ENCODE peak calls at places on chromosomes 11 and 22, in ten cellular contexts. Y, C, H, M, U, B, W, O, E and S are unnamed samples.

GRCh38 chr11:91922846-91923245 is 301.8 kb upstream of the FAT3 start:
- DNase-seq in Y (no peak), C (no peak), H (no peak), M (no peak), U (no peak), B (no peak), W (no peak), O (no peak), E (no peak), S (no peak)

GRCh38 chr11:57348636-57349323 is 10.6 kb downstream of the P2RX3 start:
- DNase-seq in Y (no peak), C (no peak), H (no peak), M (no peak), U (no peak), B (no peak), W (peak), O (no peak), E (no peak), S (no peak)

GRCh38 chr11:57157624-57158023 is 24.1 kb upstream of the LRRC55 start:
- DNase-seq in Y (no peak), C (no peak), H (no peak), M (no peak), U (no peak), B (no peak), W (no peak), O (no peak), E (no peak), S (no peak)

GRCh38 chr11:45737056-45737455 is 67.9 kb upstream of the SLC35C1 start:
- DNase-seq in Y (no peak), C (no peak), H (no peak), M (no peak), U (no peak), B (no peak), W (no peak), O (no peak), E (no peak), S (no peak)

GRCh38 chr11:15806217-15806616 is 550.1 kb downstream of the SOX6 start:
- DNase-seq in Y (no peak), C (no peak), H (no peak), M (no peak), U (no peak), B (no peak), W (no peak), O (no peak), E (no peak), S (no peak)

GRCh38 chr11:131893988-131894387 is 523.6 kb downstream of the NTM start:
- DNase-seq in Y (no peak), C (no peak), H (no peak), M (no peak), U (no peak), B (no peak), W (no peak), O (no peak), E (no peak), S (no peak)

GRCh38 chr22:48796295-48797015 is 1031.2 kb downstream of the BRD1 start:
- DNase-seq in Y (no peak), C (no peak), H (no peak), M (no peak), U (no peak), B (no peak), W (no peak), O (no peak), E (no peak), S (no peak)

GRCh38 chr11:86515297-86516094 is 140.8 kb downstream of the CCDC81 start:
- DNase-seq in Y (no peak), C (no peak), H (no peak), M (no peak), U (no peak), B (no peak), W (peak), O (peak), E (no peak), S (peak)

GRCh38 chr11:2885017-2885675 is 429 bp downstream of the CDKN1C start:
- DNase-seq in Y (peak), C (peak), H (peak), M (peak), U (peak), B (peak), W (peak), O (peak), E (no peak), S (peak)

GRCh38 chr22:37565830-37566229 is 5.5 kb downstream of the CDC42EP1 start:
- DNase-seq in Y (no peak), C (no peak), H (no peak), M (no peak), U (no peak), B (no peak), W (no peak), O (no peak), E (no peak), S (no peak)

GRCh38 chr22:37562049-37562784 is 1.9 kb downstream of the CDC42EP1 start:
- DNase-seq in Y (no peak), C (no peak), H (no peak), M (peak), U (no peak), B (no peak), W (no peak), O (no peak), E (no peak), S (peak)

GRCh38 chr22:37564111-37564711 is 3.9 kb downstream of the CDC42EP1 start:
- DNase-seq in Y (no peak), C (no peak), H (no peak), M (no peak), U (no peak), B (no peak), W (peak), O (peak), E (no peak), S (no peak)

GRCh38 chr22:37561209-37562048 is 1.1 kb downstream of the CDC42EP1 start:
- DNase-seq in Y (peak), C (peak), H (peak), M (peak), U (peak), B (peak), W (peak), O (peak), E (no peak), S (peak)

DNA sequence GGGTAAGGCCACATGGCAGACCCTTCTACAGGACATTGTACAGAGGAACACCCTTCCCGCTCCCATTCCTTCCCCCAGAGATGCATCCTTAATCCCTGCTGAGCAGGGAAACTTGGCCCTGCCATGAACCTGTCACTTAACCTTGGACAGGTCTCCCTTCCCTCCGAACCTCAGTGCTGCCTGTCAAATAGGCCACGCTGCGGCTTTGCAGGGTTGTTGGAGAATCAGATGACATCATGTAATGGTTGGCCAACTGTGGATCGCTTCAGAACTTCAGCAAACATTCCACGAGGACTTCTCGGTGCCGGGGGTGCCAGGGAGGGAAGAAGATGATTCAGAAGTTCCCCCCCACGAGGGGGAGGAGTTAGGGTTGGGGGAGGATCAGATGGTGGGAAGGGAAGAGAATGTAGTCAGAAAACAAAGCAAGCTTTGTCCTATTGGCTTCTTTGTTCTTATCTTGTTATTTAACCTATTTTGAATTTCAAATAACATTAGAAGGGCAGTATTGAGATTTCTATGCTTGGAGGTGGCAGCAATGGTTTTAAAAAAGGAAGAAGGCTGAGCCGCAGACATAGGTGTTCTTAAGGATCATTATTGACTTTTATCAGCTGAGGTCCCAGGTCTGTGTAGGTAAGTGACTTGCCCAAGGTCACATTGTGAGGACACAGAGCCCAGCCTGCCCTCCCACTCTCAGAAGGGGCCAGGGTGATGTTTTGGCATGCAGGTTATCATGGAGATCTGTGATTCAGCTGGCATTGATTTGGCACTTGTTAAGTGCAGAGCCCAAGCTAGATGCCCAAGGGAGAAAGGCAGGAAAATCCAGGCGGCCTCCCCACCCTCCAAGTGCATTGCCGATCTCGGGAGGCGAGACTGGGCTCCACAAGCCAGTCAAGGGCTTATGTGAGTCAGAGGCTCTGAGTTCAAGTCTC is 3.1 kb downstream of the CDC42EP1 start:
- DNase-seq in Y (peak), C (peak), H (peak), M (peak), U (no peak), B (peak), W (peak), O (peak), E (no peak), S (peak)
- TF ChIP-seq POLR2A in Y (no peak), C (no peak), H (no peak), M (peak), U (no peak), B (no peak), W (no peak), O (peak), E (no peak), S (no peak)

GRCh38 chr11:44174846-44175245 is 79.4 kb downstream of the EXT2 start:
- DNase-seq in Y (no peak), C (no peak), H (no peak), M (no peak), U (no peak), B (no peak), W (no peak), O (no peak), E (no peak), S (no peak)
- TF ChIP-seq CTCF in Y (no peak), C (no peak), H (no peak), M (no peak), U (no peak), B (no peak), W (no peak), O (no peak), E (no peak), S (no peak)

DNA sequence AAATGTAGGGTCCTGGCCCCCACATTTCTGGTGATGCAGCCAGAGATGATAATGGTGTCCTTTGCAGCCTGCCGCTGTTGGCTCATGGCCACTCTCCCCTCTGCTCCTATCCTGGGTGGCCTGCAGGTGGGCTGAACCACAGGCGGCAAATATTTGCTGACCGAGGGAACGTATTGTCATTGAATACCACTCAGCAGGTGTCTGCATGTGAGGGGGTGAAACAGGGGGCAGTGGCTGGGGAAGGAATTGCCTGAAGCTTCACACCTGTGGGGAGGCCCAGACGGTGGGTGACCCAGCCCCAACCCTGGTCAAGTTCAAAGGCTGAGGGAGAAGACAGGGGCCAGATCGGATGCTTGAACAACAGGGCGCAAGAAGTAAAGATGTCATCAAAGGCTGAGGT is 73.3 kb upstream of the WNT11 start:
- DNase-seq in Y (no peak), C (no peak), H (no peak), M (no peak), U (no peak), B (no peak), W (no peak), O (no peak), E (no peak), S (no peak)
- TF ChIP-seq POLR2A in Y (no peak), C (no peak), H (no peak), M (no peak), U (no peak), B (no peak), W (no peak), O (no peak), E (no peak), S (no peak)

GRCh38 chr11:105468154-105468553 is 141.7 kb upstream of the GRIA4 start:
- DNase-seq in Y (no peak), C (no peak), H (no peak), M (no peak), U (no peak), B (no peak), W (no peak), O (no peak), E (no peak), S (no peak)

GRCh38 chr11:105466582-105467228 is 143.2 kb upstream of the GRIA4 start:
- DNase-seq in Y (no peak), C (no peak), H (no peak), M (no peak), U (no peak), B (no peak), W (peak), O (no peak), E (no peak), S (no peak)

GRCh38 chr11:105469931-105470330 is 139.9 kb upstream of the GRIA4 start:
- DNase-seq in Y (no peak), C (no peak), H (no peak), M (no peak), U (no peak), B (no peak), W (no peak), O (no peak), E (no peak), S (no peak)
- TF ChIP-seq CTCF in Y (no peak), C (no peak), H (no peak), M (no peak), U (no peak), B (no peak), W (no peak), O (no peak), E (no peak), S (no peak)

GRCh38 chr11:1081601-1082311 is 7.1 kb downstream of the MUC2 start:
- DNase-seq in Y (no peak), C (no peak), H (no peak), M (no peak), U (no peak), B (no peak), W (no peak), O (no peak), E (no peak), S (peak)
- TF ChIP-seq POLR2A in Y (no peak), C (no peak), H (no peak), M (no peak), U (no peak), B (no peak), W (no peak), O (no peak), E (no peak), S (no peak)

GRCh38 chr11:96257036-96257435 is 86.0 kb downstream of the MAML2 start:
- DNase-seq in Y (no peak), C (no peak), H (no peak), M (no peak), U (no peak), B (no peak), W (no peak), O (no peak), E (no peak), S (no peak)

GRCh38 chr11:96260067-96260511 is 82.9 kb downstream of the MAML2 start:
- DNase-seq in Y (no peak), C (no peak), H (no peak), M (no peak), U (no peak), B (no peak), W (no peak), O (no peak), E (no peak), S (no peak)

GRCh38 chr11:96260526-96260925 is 82.5 kb downstream of the MAML2 start:
- DNase-seq in Y (no peak), C (no peak), H (no peak), M (no peak), U (no peak), B (no peak), W (peak), O (no peak), E (no peak), S (no peak)

GRCh38 chr11:96257972-96258951 is 84.7 kb downstream of the MAML2 start:
- DNase-seq in Y (no peak), C (no peak), H (no peak), M (no peak), U (no peak), B (no peak), W (peak), O (no peak), E (no peak), S (no peak)

DNA sequence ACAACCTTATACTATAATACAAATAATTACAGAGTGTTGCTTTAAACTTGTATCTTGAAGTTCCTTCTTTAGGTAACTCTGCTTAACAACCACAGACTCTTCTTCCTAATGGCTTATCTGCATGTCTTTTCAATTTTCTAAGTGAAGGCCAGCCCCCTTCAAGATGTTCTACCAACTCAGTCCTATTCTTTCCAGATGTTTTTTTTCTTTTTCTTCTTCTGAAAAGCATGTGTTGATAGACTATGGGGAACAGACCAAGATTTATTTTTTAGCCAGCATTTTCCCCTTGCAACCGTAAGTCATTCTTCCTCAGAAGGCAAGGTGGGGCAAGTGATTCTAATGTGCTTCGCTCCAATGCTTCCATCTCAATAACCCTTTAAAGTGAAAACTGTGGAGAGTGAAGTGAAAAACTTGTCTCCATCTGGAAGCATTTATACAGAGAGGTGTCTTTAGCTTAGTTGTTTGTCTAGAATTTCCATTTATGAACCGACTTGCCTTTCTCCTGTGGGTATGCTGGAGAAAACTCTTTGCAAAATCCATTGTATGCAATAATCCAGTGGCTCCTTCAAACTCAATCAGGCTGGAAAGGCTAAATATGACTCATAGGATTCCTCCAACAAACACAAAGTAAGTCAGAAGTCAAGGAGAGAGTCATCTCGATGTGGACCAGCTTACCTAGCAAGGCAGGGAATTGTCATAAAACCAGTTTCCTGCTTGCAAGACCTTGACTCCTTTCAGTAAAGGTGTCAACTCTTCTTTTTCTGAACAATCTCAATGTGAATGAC is 83.8 kb downstream of the MAML2 start:
- DNase-seq in Y (peak), C (no peak), H (no peak), M (no peak), U (no peak), B (no peak), W (peak), O (no peak), E (no peak), S (no peak)
- TF ChIP-seq CTCF in Y (no peak), C (no peak), H (no peak), M (no peak), U (no peak), B (no peak), W (no peak), O (no peak), E (no peak), S (no peak)